ENCODE peak calls at places on chromosomes 13 and 19, in four cellular contexts. J, W, H and E are unnamed samples.

GRCh38 chr13:90336507-90336906 is 1011.0 kb upstream of the MIR17HG start:
- DNase-seq in W (no peak), H (no peak), J (no peak), E (peak)

GRCh38 chr19:2328401-2329161 is at the start of the genes LSM7 and SPPL2B:
- DNase-seq in H (peak), J (peak), W (peak), E (peak)

GRCh38 chr19:34654796-34655195 is 22.2 kb downstream of the SCGB2B2 start:
- DNase-seq in H (no peak), J (no peak), W (no peak), E (no peak)

GRCh38 chr13:110560606-110561334 is 752 bp downstream of the RAB20 start:
- DNase-seq in J (no peak), H (peak), W (peak), E (peak)

GRCh38 chr19:4115050-4115817 is 8.7 kb downstream of the MAP2K2 start:
- DNase-seq in H (no peak), W (no peak), J (no peak), E (no peak)

GRCh38 chr13:58085819-58086218 is 454.3 kb downstream of the PCDH17 start:
- DNase-seq in W (no peak), H (no peak), J (no peak), E (no peak)

GRCh38 chr19:53865918-53866696 is 1.6 kb upstream of the MYADM start:
- DNase-seq in H (peak), J (peak), W (peak), E (peak)

GRCh38 chr19:41187884-41188279 is 5.1 kb upstream of the CYP2S1 start:
- DNase-seq in W (no peak), H (no peak), J (no peak), E (no peak)

GRCh38 chr13:94968040-94968756 is 255.9 kb upstream of the SOX21 start:
- DNase-seq in W (peak), J (no peak), H (no peak), E (peak)

GRCh38 chr13:40331802-40332201 is 334.6 kb downstream of the FOXO1 start:
- DNase-seq in J (no peak), H (peak), W (no peak), E (no peak)

GRCh38 chr19:56393119-56394012 is at the start of gene ZNF582:
- DNase-seq in W (peak), J (peak), H (peak), E (peak)

GRCh38 chr19:38727868-38728660 is 16.2 kb downstream of the CAPN12 start:
- DNase-seq in J (no peak), H (no peak), W (peak), E (no peak)

GRCh38 chr19:8600064-8600463 is 10.5 kb downstream of the ADAMTS10 start:
- DNase-seq in W (no peak), H (no peak), J (no peak), E (no peak)

GRCh38 chr19:46022431-46023310 is at the start of gene PGLYRP1:
- DNase-seq in W (no peak), H (no peak), J (peak), E (no peak)

GRCh38 chr13:110897024-110897423 is 17.8 kb downstream of the ANKRD10 start:
- DNase-seq in H (no peak), W (no peak), J (no peak), E (no peak)

GRCh38 chr13:33855371-33855895 is 37.5 kb downstream of the RFC3 start:
- DNase-seq in J (no peak), W (no peak), H (no peak), E (no peak)

GRCh38 chr13:24279267-24279666 is 30.1 kb upstream of the C1QTNF9 start:
- DNase-seq in J (no peak), H (no peak), W (no peak), E (no peak)

GRCh38 chr13:35781044-35781443 is 304.6 kb upstream of the MAB21L1 start:
- DNase-seq in W (no peak), J (no peak), H (no peak), E (peak)

GRCh38 chr13:60158321-60158801 is 5.4 kb downstream of the DIAPH3 start:
- DNase-seq in W (no peak), H (no peak), J (no peak), E (no peak)

GRCh38 chr13:57630661-57631606 is 610 bp upstream of the PCDH17 start:
- DNase-seq in J (no peak), W (peak), H (no peak), E (peak)

GRCh38 chr19:29040951-29041350 is 172.0 kb downstream of the UQCRFS1 start:
- DNase-seq in J (no peak), H (no peak), W (no peak), E (no peak)

GRCh38 chr19:41175825-41176734 is 16.9 kb upstream of the CYP2S1 start:
- DNase-seq in H (peak), W (peak), J (no peak), E (peak)

GRCh38 chr19:38734426-38735256 is 9.6 kb downstream of the CAPN12 start:
- DNase-seq in J (no peak), H (no peak), W (no peak), E (peak)

GRCh38 chr13:31476753-31477152 is 262.6 kb upstream of the RXFP2 start:
- DNase-seq in W (peak), J (no peak), H (no peak), E (no peak)

GRCh38 chr13:59948686-59949085 is 215.0 kb downstream of the DIAPH3 start:
- DNase-seq in W (no peak), H (no peak), J (no peak), E (no peak)

GRCh38 chr13:80469841-80470378 is 129.0 kb upstream of the SPRY2 start:
- DNase-seq in H (no peak), W (peak), J (peak), E (peak)

GRCh38 chr19:38545596-38545995 is 72.2 kb downstream of the MAP4K1 start:
- DNase-seq in W (peak), J (no peak), H (no peak), E (no peak)

DNA sequence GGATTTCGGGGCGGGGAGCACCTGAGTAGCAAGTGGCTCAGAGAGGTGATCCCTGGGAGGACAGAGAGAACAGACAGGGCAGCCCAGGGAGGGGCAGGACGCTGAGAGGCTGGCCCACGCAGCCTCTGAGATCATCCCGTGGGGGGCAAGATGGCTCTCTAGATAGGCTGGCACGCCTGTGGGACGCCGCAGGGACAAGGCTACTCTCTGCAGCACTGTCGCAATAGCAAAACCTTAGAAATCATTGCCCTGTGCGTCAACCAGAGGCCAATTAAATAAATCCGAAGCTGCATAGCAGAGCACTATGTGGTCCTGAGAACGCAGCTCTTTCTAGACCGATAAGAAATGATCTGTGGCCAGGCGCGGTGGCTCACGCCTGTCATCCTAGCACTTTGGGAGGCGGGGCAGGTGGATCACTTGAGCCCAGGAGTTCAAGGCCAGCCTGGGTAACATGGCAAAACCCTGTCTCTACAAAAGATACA is 5.1 kb downstream of the PEX11G start:
- DNase-seq in J (no peak), W (peak), H (no peak), E (no peak)
- H3K4me3 ChIP-seq in J (no peak), W (no peak), H (no peak), E (no peak)

DNA sequence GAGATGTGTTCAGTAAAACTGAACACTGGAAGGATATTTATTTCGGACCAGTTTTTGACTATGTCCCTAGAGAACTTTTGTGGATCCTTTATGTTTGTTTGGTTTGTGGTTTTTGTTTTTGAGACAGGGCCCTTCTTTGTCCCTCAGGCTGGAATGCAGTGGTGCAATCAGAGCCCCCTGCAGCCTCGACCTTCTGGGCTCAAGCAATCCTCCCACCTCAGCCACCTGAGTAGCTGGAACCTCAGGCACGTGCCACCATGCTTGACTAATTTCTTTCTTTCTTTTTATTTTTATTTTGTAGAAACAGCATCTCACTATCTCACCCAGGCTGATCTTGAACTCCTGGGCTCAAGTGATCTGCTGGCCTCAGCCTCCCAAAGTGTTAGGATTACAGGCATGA is 955 bp upstream of the ZNF709 start:
- DNase-seq in W (no peak), J (no peak), H (peak), E (no peak)
- H3K4me3 ChIP-seq in W (no peak), J (no peak), H (peak), E (no peak)

GRCh38 chr19:42313840-42314755 is 989 bp downstream of the TMEM145 start:
- DNase-seq in J (no peak), H (no peak), W (no peak), E (no peak)
- H3K4me3 ChIP-seq in J (peak), H (peak), W (peak), E (no peak)

GRCh38 chr13:113187263-113187669 is 21.2 kb downstream of the PCID2 start:
- DNase-seq in H (peak), W (peak), J (peak), E (peak)
- H3K4me3 ChIP-seq in H (no peak), W (no peak), J (peak), E (no peak)

DNA sequence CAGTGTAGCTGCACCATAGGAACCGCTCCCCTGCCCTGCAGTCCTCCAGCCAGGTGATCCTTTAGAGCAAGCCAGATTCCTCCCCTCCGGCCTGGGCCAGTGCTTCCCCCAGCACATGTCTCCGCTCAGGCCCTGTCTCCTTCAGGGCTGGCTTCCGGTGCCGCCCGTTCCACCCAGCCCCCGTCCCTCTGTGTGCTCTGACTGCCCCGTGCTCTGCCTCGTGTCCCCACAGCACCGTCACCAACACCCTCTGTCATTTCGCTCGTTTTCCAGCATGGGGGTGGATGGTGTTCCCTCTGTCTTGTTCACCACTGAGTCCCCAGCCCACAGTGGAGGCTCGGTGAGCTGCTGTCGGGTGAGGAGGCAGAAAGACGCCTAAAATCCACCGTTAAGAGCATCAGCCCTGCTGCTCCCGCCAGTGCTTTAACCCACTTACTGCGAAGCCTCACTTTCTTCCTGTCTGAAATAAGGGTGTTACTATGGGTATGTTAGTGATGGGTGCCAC is 54.5 kb downstream of the TSSK6 start:
- DNase-seq in J (peak), W (peak), H (no peak), E (no peak)
- H3K4me3 ChIP-seq in J (peak), W (no peak), H (no peak), E (no peak)